ENCODE peak calls at places on chromosomes 12 and 14, in ten cellular contexts. G, W, T, M, L, C, B, Q, E and P are unnamed samples.
A peak's percentile ranks its signal among the peaks of the same experiment; 100 is the strongest.

GRCh38 chr12:85468356-85469157 is 188.5 kb downstream of the ALX1 start:
- DNase-seq in G (no peak), W (peak; percentile 59), T (peak; percentile 49), M (peak; percentile 55), L (peak; percentile 93), C (peak; percentile 25), B (peak; percentile 12), Q (peak; percentile 80), E (no peak), P (peak; percentile 78)

GRCh38 chr14:104080557-104081492 is 4.7 kb upstream of the ASPG start:
- DNase-seq in G (no peak), W (no peak), T (no peak), M (no peak), L (no peak), C (no peak), B (no peak), Q (no peak), E (no peak), P (no peak)

GRCh38 chr12:48965447-48965846 is 6.1 kb downstream of the WNT10B start:
- DNase-seq in G (no peak), W (no peak), T (no peak), M (no peak), L (no peak), C (no peak), B (no peak), Q (peak; percentile 52), E (no peak), P (no peak)

GRCh38 chr12:74889563-74890236 is 319.9 kb downstream of the KCNC2 start:
- DNase-seq in G (no peak), W (peak; percentile 75), T (no peak), M (no peak), L (peak; percentile 86), C (no peak), B (no peak), Q (peak; percentile 56), E (no peak), P (peak; percentile 41)

GRCh38 chr12:4908694-4909396 is 860 bp upstream of the KCNA1 start:
- DNase-seq in G (no peak), W (peak; percentile 36), T (peak; percentile 73), M (peak; percentile 58), L (no peak), C (no peak), B (no peak), Q (no peak), E (no peak), P (no peak)

GRCh38 chr14:91284146-91284790 is 39.8 kb upstream of the GPR68 start:
- DNase-seq in G (peak; percentile 41), W (peak; percentile 84), T (no peak), M (no peak), L (peak; percentile 78), C (no peak), B (no peak), Q (peak; percentile 86), E (no peak), P (peak; percentile 49)

GRCh38 chr12:12723681-12724420 is 6.7 kb downstream of the CDKN1B start:
- DNase-seq in G (peak; percentile 53), W (peak; percentile 39), T (peak; percentile 63), M (no peak), L (peak; percentile 23), C (no peak), B (peak; percentile 48), Q (peak; percentile 26), E (no peak), P (peak; percentile 34)

GRCh38 chr14:72243309-72243708 is 311.1 kb downstream of the RGS6 start:
- DNase-seq in G (no peak), W (no peak), T (no peak), M (no peak), L (no peak), C (no peak), B (no peak), Q (no peak), E (no peak), P (no peak)

GRCh38 chr12:44847888-44848770 is 28.0 kb downstream of the NELL2 start:
- DNase-seq in G (no peak), W (no peak), T (no peak), M (peak; percentile 16), L (no peak), C (no peak), B (no peak), Q (no peak), E (no peak), P (no peak)

GRCh38 chr12:44846826-44847225 is 29.3 kb downstream of the NELL2 start:
- DNase-seq in G (no peak), W (no peak), T (no peak), M (no peak), L (no peak), C (no peak), B (no peak), Q (no peak), E (no peak), P (no peak)

GRCh38 chr12:44848771-44849085 is 27.4 kb downstream of the NELL2 start:
- DNase-seq in G (no peak), W (no peak), T (no peak), M (peak; percentile 13), L (no peak), C (no peak), B (no peak), Q (no peak), E (no peak), P (no peak)

GRCh38 chr12:44851586-44851985 is 24.5 kb downstream of the NELL2 start:
- DNase-seq in G (no peak), W (no peak), T (no peak), M (no peak), L (no peak), C (no peak), B (no peak), Q (no peak), E (no peak), P (no peak)

GRCh38 chr12:44847403-44847802 is 28.7 kb downstream of the NELL2 start:
- DNase-seq in G (no peak), W (no peak), T (no peak), M (no peak), L (no peak), C (no peak), B (no peak), Q (no peak), E (no peak), P (no peak)
- TF ChIP-seq CTCF in G (no peak), W (no peak), T (no peak), M (no peak), L (no peak), C (no peak), B (no peak), Q (no peak), E (no peak), P (no peak)

GRCh38 chr14:46920542-46920941 is 269.0 kb upstream of the RPL10L start:
- DNase-seq in G (no peak), W (no peak), T (no peak), M (no peak), L (no peak), C (no peak), B (no peak), Q (no peak), E (no peak), P (no peak)
- TF ChIP-seq CTCF in G (no peak), W (no peak), T (peak; percentile 67), M (no peak), L (no peak), C (no peak), B (no peak), Q (no peak), E (no peak), P (peak; percentile 17)

GRCh38 chr14:74204481-74204880 is 34.8 kb upstream of the VSX2 start:
- DNase-seq in G (no peak), W (no peak), T (no peak), M (no peak), L (no peak), C (no peak), B (no peak), Q (no peak), E (no peak), P (no peak)

GRCh38 chr14:74202113-74202512 is 37.1 kb upstream of the VSX2 start:
- DNase-seq in G (no peak), W (no peak), T (no peak), M (peak; percentile 45), L (no peak), C (no peak), B (no peak), Q (no peak), E (no peak), P (no peak)

GRCh38 chr14:74198441-74199234 is 40.6 kb upstream of the VSX2 start:
- DNase-seq in G (no peak), W (no peak), T (no peak), M (no peak), L (no peak), C (no peak), B (no peak), Q (no peak), E (no peak), P (no peak)

GRCh38 chr14:74207943-74208342 is 31.3 kb upstream of the VSX2 start:
- DNase-seq in G (no peak), W (no peak), T (no peak), M (no peak), L (peak; percentile 38), C (peak; percentile 10), B (no peak), Q (no peak), E (no peak), P (no peak)

DNA sequence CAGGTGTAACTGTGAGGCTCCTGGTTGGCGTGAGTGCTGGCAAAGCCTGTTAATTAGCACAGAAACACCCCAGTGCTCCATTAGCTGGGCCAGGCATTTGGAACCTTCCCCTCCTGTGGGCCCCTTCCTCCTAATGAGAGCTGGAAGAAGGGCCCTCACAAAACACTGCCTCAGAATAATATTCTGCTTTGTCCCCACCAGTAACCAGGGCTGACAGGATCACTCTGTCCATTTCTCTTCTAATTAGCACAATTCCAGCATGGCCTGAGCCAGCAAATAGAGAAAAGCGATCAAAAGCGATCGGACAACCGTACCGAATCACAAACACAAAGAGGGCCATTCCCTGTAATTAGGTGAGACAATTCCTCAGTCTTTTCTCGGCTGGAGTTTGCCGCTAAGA is 35.7 kb upstream of the VSX2 start:
- DNase-seq in G (no peak), W (no peak), T (no peak), M (no peak), L (no peak), C (no peak), B (no peak), Q (no peak), E (no peak), P (no peak)
- TF ChIP-seq CTCF in G (no peak), W (no peak), T (no peak), M (no peak), L (no peak), C (no peak), B (no peak), Q (no peak), E (no peak), P (no peak)

DNA sequence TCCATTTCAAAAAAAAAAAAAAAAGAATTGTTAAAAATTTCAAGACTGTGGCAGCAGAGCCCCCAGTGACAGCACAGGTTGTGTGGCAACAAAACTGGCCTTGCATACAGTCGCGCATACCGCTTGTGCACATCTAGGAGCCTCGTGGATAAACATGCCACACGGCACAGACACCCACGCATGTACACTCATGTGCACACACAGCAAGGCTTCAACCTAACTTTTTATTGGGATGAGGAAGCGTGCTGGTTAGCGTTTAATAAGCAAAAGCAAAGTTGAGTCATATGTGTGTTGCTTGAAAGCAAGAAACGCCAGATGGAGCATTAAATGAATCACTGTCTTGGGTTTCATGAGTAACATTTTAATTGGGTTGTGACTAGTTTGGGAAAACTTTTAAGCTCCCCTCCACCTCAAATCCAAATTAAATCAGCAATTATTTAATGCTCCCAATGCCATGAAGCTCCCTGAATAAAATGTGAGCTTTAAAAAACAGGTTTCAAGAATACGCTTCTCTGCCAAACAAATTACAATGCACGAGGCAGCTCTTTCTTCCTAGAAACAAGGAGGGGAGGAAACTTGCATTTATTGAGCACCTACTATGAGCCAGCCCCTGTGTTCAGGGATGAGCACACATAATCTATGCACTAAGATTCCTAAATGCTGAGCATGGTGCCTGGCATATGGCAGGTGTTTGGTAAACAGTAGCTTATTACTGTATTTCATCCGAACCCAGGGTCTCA is 35.7 kb upstream of the EML1 start:
- DNase-seq in G (no peak), W (peak; percentile 99), T (no peak), M (no peak), L (peak; percentile 98), C (no peak), B (no peak), Q (peak; percentile 90), E (no peak), P (peak; percentile 91)
- TF ChIP-seq CTCF in G (no peak), W (no peak), T (no peak), M (no peak), L (no peak), C (no peak), B (no peak), Q (no peak), E (no peak), P (no peak)